ENCODE peak calls at places on chromosome 20, in four cellular contexts. One of them, this sample, is unnamed.

GRCh38 chr20:52076164-52076563 is 115.4 kb downstream of the ZFP64 start:
- DNase-seq in endothelial cell: no peak
- DNase-seq in ELF-1: no peak
- DNase-seq in psoas muscle: no peak
- DNase-seq in this sample: no peak

GRCh38 chr20:35146299-35146921 is 726 bp downstream of the EDEM2 start:
- DNase-seq in psoas muscle: no peak
- DNase-seq in ELF-1: peak
- DNase-seq in endothelial cell: peak
- DNase-seq in this sample: peak

GRCh38 chr20:23566199-23566932 is 1.9 kb downstream of the CST9L start:
- DNase-seq in endothelial cell: no peak
- DNase-seq in psoas muscle: no peak
- DNase-seq in ELF-1: no peak
- DNase-seq in this sample: no peak

GRCh38 chr20:44495802-44496481 is 20.3 kb downstream of the TTPAL start:
- DNase-seq in endothelial cell: no peak
- DNase-seq in ELF-1: no peak
- DNase-seq in psoas muscle: no peak
- DNase-seq in this sample: no peak

GRCh38 chr20:37294262-37294981 is 5.0 kb downstream of the MANBAL start:
- DNase-seq in endothelial cell: no peak
- DNase-seq in ELF-1: no peak
- DNase-seq in psoas muscle: no peak
- DNase-seq in this sample: no peak

GRCh38 chr20:59820204-59821041 is 113.0 kb downstream of the SYCP2 start:
- DNase-seq in endothelial cell: no peak
- DNase-seq in ELF-1: no peak
- DNase-seq in psoas muscle: peak
- DNase-seq in this sample: peak

GRCh38 chr20:54566224-54566750 is 90.9 kb downstream of the DOK5 start:
- DNase-seq in psoas muscle: no peak
- DNase-seq in endothelial cell: no peak
- DNase-seq in ELF-1: no peak
- DNase-seq in this sample: no peak

GRCh38 chr20:31475032-31475431 is at the start of the genes DEFB124 and REM1:
- DNase-seq in ELF-1: peak
- DNase-seq in endothelial cell: no peak
- DNase-seq in psoas muscle: peak
- DNase-seq in this sample: peak

GRCh38 chr20:63708301-63709148 is 686 bp downstream of the ZGPAT start:
- DNase-seq in ELF-1: no peak
- DNase-seq in endothelial cell: peak
- DNase-seq in psoas muscle: peak
- DNase-seq in this sample: peak

GRCh38 chr20:51926670-51927305 is 124.5 kb upstream of the SALL4 start:
- DNase-seq in endothelial cell: no peak
- DNase-seq in psoas muscle: no peak
- DNase-seq in ELF-1: no peak
- DNase-seq in this sample: no peak

GRCh38 chr20:22382742-22383141 is 201.6 kb downstream of the FOXA2 start:
- DNase-seq in ELF-1: no peak
- DNase-seq in endothelial cell: no peak
- DNase-seq in psoas muscle: no peak
- DNase-seq in this sample: no peak

GRCh38 chr20:37903317-37904007 is 535 bp downstream of the VSTM2L start:
- DNase-seq in ELF-1: no peak
- DNase-seq in psoas muscle: no peak
- DNase-seq in endothelial cell: peak
- DNase-seq in this sample: no peak

GRCh38 chr20:50409495-50409894 is 100.7 kb upstream of the PTPN1 start:
- DNase-seq in ELF-1: no peak
- DNase-seq in psoas muscle: no peak
- DNase-seq in endothelial cell: no peak
- DNase-seq in this sample: no peak

GRCh38 chr20:57124800-57125399 is 141.5 kb downstream of the BMP7 start:
- DNase-seq in ELF-1: no peak
- DNase-seq in psoas muscle: no peak
- DNase-seq in endothelial cell: no peak
- DNase-seq in this sample: no peak

GRCh38 chr20:58342104-58342945 is 32.8 kb downstream of the RAB22A start:
- DNase-seq in ELF-1: no peak
- DNase-seq in psoas muscle: no peak
- DNase-seq in endothelial cell: no peak
- DNase-seq in this sample: no peak

GRCh38 chr20:47205577-47206123 is 150.8 kb downstream of the ZMYND8 start:
- DNase-seq in psoas muscle: peak
- DNase-seq in endothelial cell: peak
- DNase-seq in ELF-1: peak
- DNase-seq in this sample: peak

GRCh38 chr20:51860015-51860882 is 57.9 kb upstream of the SALL4 start:
- DNase-seq in endothelial cell: no peak
- DNase-seq in psoas muscle: no peak
- DNase-seq in ELF-1: peak
- DNase-seq in this sample: no peak

GRCh38 chr20:5078399-5078958 is 41.3 kb downstream of the PCNA start:
- DNase-seq in ELF-1: no peak
- DNase-seq in psoas muscle: peak
- DNase-seq in endothelial cell: no peak
- DNase-seq in this sample: peak

GRCh38 chr20:50270569-50270968 is 79.9 kb downstream of the CEBPB start:
- DNase-seq in ELF-1: no peak
- DNase-seq in endothelial cell: no peak
- DNase-seq in psoas muscle: peak
- DNase-seq in this sample: peak

GRCh38 chr20:42179768-42180167 is 561.6 kb upstream of the CHD6 start:
- DNase-seq in endothelial cell: no peak
- DNase-seq in psoas muscle: no peak
- DNase-seq in ELF-1: no peak
- DNase-seq in this sample: no peak

GRCh38 chr20:36112112-36112511 is 42.4 kb upstream of the EPB41L1 start:
- DNase-seq in endothelial cell: no peak
- DNase-seq in ELF-1: peak
- DNase-seq in psoas muscle: no peak
- DNase-seq in this sample: no peak

GRCh38 chr20:46520976-46521579 is 7.7 kb upstream of the ZNF334 start:
- DNase-seq in ELF-1: peak
- DNase-seq in psoas muscle: no peak
- DNase-seq in endothelial cell: peak
- DNase-seq in this sample: peak

GRCh38 chr20:57346477-57346876 is 4.6 kb upstream of the RAE1 start:
- DNase-seq in psoas muscle: peak
- DNase-seq in ELF-1: peak
- DNase-seq in endothelial cell: peak
- DNase-seq in this sample: peak